ENCODE peak calls at places on chromosomes 5 and 9, in five cellular contexts. One of them, this sample, is unnamed.

GRCh38 chr5:132444841-132445639 is 45.5 kb downstream of the IRF1 start:
- DNase-seq in OCI-LY7: no peak
- DNase-seq in CD8-positive, alpha-beta memory T cell: no peak
- DNase-seq in mucosa of descending colon: no peak
- DNase-seq in psoas muscle: no peak
- DNase-seq in this sample: no peak

GRCh38 chr9:129602598-129603415 is 18.1 kb downstream of the C9orf50 start:
- DNase-seq in OCI-LY7: no peak
- DNase-seq in CD8-positive, alpha-beta memory T cell: no peak
- DNase-seq in mucosa of descending colon: no peak
- DNase-seq in psoas muscle: no peak
- DNase-seq in this sample: no peak

GRCh38 chr5:76718381-76718832 is 2.5 kb downstream of the F2R start:
- DNase-seq in OCI-LY7: no peak
- DNase-seq in CD8-positive, alpha-beta memory T cell: no peak
- DNase-seq in mucosa of descending colon: no peak
- DNase-seq in psoas muscle: no peak
- DNase-seq in this sample: no peak

GRCh38 chr5:69510694-69511093 is 18.1 kb downstream of the OCLN start:
- DNase-seq in OCI-LY7: no peak
- DNase-seq in CD8-positive, alpha-beta memory T cell: no peak
- DNase-seq in mucosa of descending colon: no peak
- DNase-seq in psoas muscle: no peak
- DNase-seq in this sample: no peak

GRCh38 chr5:93117753-93118531 is 463.1 kb downstream of the NR2F1-AS1 start:
- DNase-seq in OCI-LY7: no peak
- DNase-seq in CD8-positive, alpha-beta memory T cell: no peak
- DNase-seq in mucosa of descending colon: no peak
- DNase-seq in psoas muscle: no peak
- DNase-seq in this sample: peak; percentile 16

GRCh38 chr5:179732918-179733763 is 519 bp downstream of the MAML1 start:
- DNase-seq in OCI-LY7: peak; percentile 68
- DNase-seq in CD8-positive, alpha-beta memory T cell: no peak
- DNase-seq in mucosa of descending colon: peak; percentile 69
- DNase-seq in psoas muscle: peak; percentile 72
- DNase-seq in this sample: no peak

GRCh38 chr5:7872517-7873149 is 3.7 kb downstream of the MTRR start:
- DNase-seq in OCI-LY7: no peak
- DNase-seq in CD8-positive, alpha-beta memory T cell: no peak
- DNase-seq in mucosa of descending colon: no peak
- DNase-seq in psoas muscle: no peak
- DNase-seq in this sample: no peak

GRCh38 chr9:7936201-7936600 is 136.6 kb upstream of the DMAC1 start:
- DNase-seq in OCI-LY7: no peak
- DNase-seq in CD8-positive, alpha-beta memory T cell: no peak
- DNase-seq in mucosa of descending colon: peak; percentile 29
- DNase-seq in psoas muscle: no peak
- DNase-seq in this sample: no peak

GRCh38 chr9:134466869-134467616 is 140.8 kb downstream of the RXRA start:
- DNase-seq in OCI-LY7: no peak
- DNase-seq in CD8-positive, alpha-beta memory T cell: no peak
- DNase-seq in mucosa of descending colon: no peak
- DNase-seq in psoas muscle: no peak
- DNase-seq in this sample: no peak

GRCh38 chr9:81669011-81669739 is 20.2 kb downstream of the TLE1 start:
- DNase-seq in OCI-LY7: no peak
- DNase-seq in CD8-positive, alpha-beta memory T cell: no peak
- DNase-seq in mucosa of descending colon: no peak
- DNase-seq in psoas muscle: no peak
- DNase-seq in this sample: peak; percentile 70

GRCh38 chr5:178113141-178113787 is at the start of gene N4BP3:
- DNase-seq in OCI-LY7: peak; percentile 93
- DNase-seq in CD8-positive, alpha-beta memory T cell: peak; percentile 74
- DNase-seq in mucosa of descending colon: peak; percentile 86
- DNase-seq in psoas muscle: peak; percentile 76
- DNase-seq in this sample: no peak

GRCh38 chr5:91162534-91163381 is 220.4 kb downstream of the ARRDC3 start:
- DNase-seq in OCI-LY7: no peak
- DNase-seq in CD8-positive, alpha-beta memory T cell: peak; percentile 11
- DNase-seq in mucosa of descending colon: peak; percentile 43
- DNase-seq in psoas muscle: no peak
- DNase-seq in this sample: peak; percentile 88

GRCh38 chr5:96901384-96901783 is 25.1 kb downstream of the ERAP2 start:
- DNase-seq in OCI-LY7: no peak
- DNase-seq in CD8-positive, alpha-beta memory T cell: no peak
- DNase-seq in mucosa of descending colon: no peak
- DNase-seq in psoas muscle: no peak
- DNase-seq in this sample: no peak

GRCh38 chr5:111238826-111239225 is 14.6 kb downstream of the CAMK4 start:
- DNase-seq in OCI-LY7: no peak
- DNase-seq in CD8-positive, alpha-beta memory T cell: no peak
- DNase-seq in mucosa of descending colon: no peak
- DNase-seq in psoas muscle: no peak
- DNase-seq in this sample: no peak

GRCh38 chr5:76591366-76591765 is 31.8 kb downstream of the F2RL2 start:
- DNase-seq in OCI-LY7: no peak
- DNase-seq in CD8-positive, alpha-beta memory T cell: no peak
- DNase-seq in mucosa of descending colon: no peak
- DNase-seq in psoas muscle: no peak
- DNase-seq in this sample: no peak

GRCh38 chr9:1083325-1083913 is 33.3 kb downstream of the DMRT2 start:
- DNase-seq in OCI-LY7: no peak
- DNase-seq in CD8-positive, alpha-beta memory T cell: no peak
- DNase-seq in mucosa of descending colon: peak; percentile 44
- DNase-seq in psoas muscle: peak; percentile 74
- DNase-seq in this sample: no peak

GRCh38 chr9:16726023-16726422 is 144.4 kb downstream of the BNC2 start:
- DNase-seq in OCI-LY7: no peak
- DNase-seq in CD8-positive, alpha-beta memory T cell: no peak
- DNase-seq in mucosa of descending colon: no peak
- DNase-seq in psoas muscle: no peak
- DNase-seq in this sample: no peak

GRCh38 chr9:21252727-21253547 is 13.1 kb upstream of the IFNA14 start:
- DNase-seq in OCI-LY7: peak; percentile 18
- DNase-seq in CD8-positive, alpha-beta memory T cell: no peak
- DNase-seq in mucosa of descending colon: no peak
- DNase-seq in psoas muscle: peak; percentile 59
- DNase-seq in this sample: peak; percentile 4

GRCh38 chr9:1200847-1201251 is 150.7 kb downstream of the DMRT2 start:
- DNase-seq in OCI-LY7: no peak
- DNase-seq in CD8-positive, alpha-beta memory T cell: no peak
- DNase-seq in mucosa of descending colon: no peak
- DNase-seq in psoas muscle: peak; percentile 69
- DNase-seq in this sample: peak; percentile 45

GRCh38 chr9:119675951-119676350 is 306.7 kb upstream of the BRINP1 start:
- DNase-seq in OCI-LY7: no peak
- DNase-seq in CD8-positive, alpha-beta memory T cell: no peak
- DNase-seq in mucosa of descending colon: no peak
- DNase-seq in psoas muscle: no peak
- DNase-seq in this sample: no peak

GRCh38 chr9:32706004-32706749 is 70.7 kb upstream of the TAF1L start:
- DNase-seq in OCI-LY7: no peak
- DNase-seq in CD8-positive, alpha-beta memory T cell: no peak
- DNase-seq in mucosa of descending colon: no peak
- DNase-seq in psoas muscle: no peak
- DNase-seq in this sample: no peak

GRCh38 chr9:94097788-94098413 is 13.6 kb downstream of the PTPDC1 start:
- DNase-seq in OCI-LY7: no peak
- DNase-seq in CD8-positive, alpha-beta memory T cell: no peak
- DNase-seq in mucosa of descending colon: no peak
- DNase-seq in psoas muscle: no peak
- DNase-seq in this sample: peak; percentile 84

GRCh38 chr5:125277494-125278154 is 531.2 kb upstream of the ZNF608 start:
- DNase-seq in OCI-LY7: no peak
- DNase-seq in CD8-positive, alpha-beta memory T cell: no peak
- DNase-seq in mucosa of descending colon: no peak
- DNase-seq in psoas muscle: no peak
- DNase-seq in this sample: peak; percentile 72

GRCh38 chr9:24035816-24036215 is 209.8 kb upstream of the ELAVL2 start:
- DNase-seq in OCI-LY7: no peak
- DNase-seq in CD8-positive, alpha-beta memory T cell: no peak
- DNase-seq in mucosa of descending colon: no peak
- DNase-seq in psoas muscle: no peak
- DNase-seq in this sample: no peak

GRCh38 chr5:42612997-42613396 is 143.6 kb upstream of the CCDC152 start:
- DNase-seq in OCI-LY7: no peak
- DNase-seq in CD8-positive, alpha-beta memory T cell: no peak
- DNase-seq in mucosa of descending colon: no peak
- DNase-seq in psoas muscle: no peak
- DNase-seq in this sample: peak; percentile 72

GRCh38 chr5:179129607-179130071 is 69.5 kb downstream of the ZNF354C start:
- DNase-seq in OCI-LY7: no peak
- DNase-seq in CD8-positive, alpha-beta memory T cell: no peak
- DNase-seq in mucosa of descending colon: no peak
- DNase-seq in psoas muscle: no peak
- DNase-seq in this sample: no peak

GRCh38 chr9:79574166-79574565 is 2.4 kb downstream of the TLE4 start:
- DNase-seq in OCI-LY7: no peak
- DNase-seq in CD8-positive, alpha-beta memory T cell: no peak
- DNase-seq in mucosa of descending colon: no peak
- DNase-seq in psoas muscle: no peak
- DNase-seq in this sample: no peak

GRCh38 chr9:109908459-109909390 is 128.7 kb downstream of the PALM2AKAP2 start:
- DNase-seq in OCI-LY7: peak; percentile 61
- DNase-seq in CD8-positive, alpha-beta memory T cell: no peak
- DNase-seq in mucosa of descending colon: no peak
- DNase-seq in psoas muscle: no peak
- DNase-seq in this sample: no peak

GRCh38 chr5:34833991-34834793 is 4.8 kb upstream of the TTC23L start:
- DNase-seq in OCI-LY7: no peak
- DNase-seq in CD8-positive, alpha-beta memory T cell: no peak
- DNase-seq in mucosa of descending colon: no peak
- DNase-seq in psoas muscle: no peak
- DNase-seq in this sample: no peak

GRCh38 chr9:132994410-132995120 is 16.1 kb downstream of the GFI1B start:
- DNase-seq in OCI-LY7: peak; percentile 32
- DNase-seq in CD8-positive, alpha-beta memory T cell: no peak
- DNase-seq in mucosa of descending colon: no peak
- DNase-seq in psoas muscle: no peak
- DNase-seq in this sample: peak; percentile 16

GRCh38 chr5:135140805-135141204 is 106.8 kb upstream of the PITX1 start:
- DNase-seq in OCI-LY7: peak; percentile 19
- DNase-seq in CD8-positive, alpha-beta memory T cell: no peak
- DNase-seq in mucosa of descending colon: peak; percentile 55
- DNase-seq in psoas muscle: peak; percentile 69
- DNase-seq in this sample: peak; percentile 38

GRCh38 chr9:19087601-19088000 is 15.1 kb downstream of the HAUS6 start:
- DNase-seq in OCI-LY7: no peak
- DNase-seq in CD8-positive, alpha-beta memory T cell: no peak
- DNase-seq in mucosa of descending colon: no peak
- DNase-seq in psoas muscle: no peak
- DNase-seq in this sample: no peak

GRCh38 chr9:91771864-91772263 is 178.2 kb downstream of the ROR2 start:
- DNase-seq in OCI-LY7: no peak
- DNase-seq in CD8-positive, alpha-beta memory T cell: no peak
- DNase-seq in mucosa of descending colon: no peak
- DNase-seq in psoas muscle: no peak
- DNase-seq in this sample: no peak

GRCh38 chr9:111076043-111076442 is 37.8 kb upstream of the LPAR1 start:
- DNase-seq in OCI-LY7: no peak
- DNase-seq in CD8-positive, alpha-beta memory T cell: no peak
- DNase-seq in mucosa of descending colon: no peak
- DNase-seq in psoas muscle: no peak
- DNase-seq in this sample: no peak

GRCh38 chr9:116661037-116661954 is 25.8 kb upstream of the TRIM32 start:
- DNase-seq in OCI-LY7: peak; percentile 55
- DNase-seq in CD8-positive, alpha-beta memory T cell: no peak
- DNase-seq in mucosa of descending colon: no peak
- DNase-seq in psoas muscle: no peak
- DNase-seq in this sample: peak; percentile 70

GRCh38 chr9:136726631-136727191 is 14.3 kb downstream of the DIPK1B start:
- DNase-seq in OCI-LY7: peak; percentile 87
- DNase-seq in CD8-positive, alpha-beta memory T cell: peak; percentile 23
- DNase-seq in mucosa of descending colon: no peak
- DNase-seq in psoas muscle: no peak
- DNase-seq in this sample: no peak
- H3K4me3 ChIP-seq in OCI-LY7: peak overlapping the region; percentile 100
- H3K4me3 ChIP-seq in CD8-positive, alpha-beta memory T cell: peak overlapping the region; percentile 98
- H3K4me3 ChIP-seq in mucosa of descending colon: no peak overlapping the region
- H3K4me3 ChIP-seq in psoas muscle: peak overlapping the region; percentile 86
- H3K4me3 ChIP-seq in this sample: peak overlapping the region; percentile 99

GRCh38 chr5:94691947-94692346 is 73.5 kb downstream of the SLF1 start:
- DNase-seq in OCI-LY7: no peak
- DNase-seq in CD8-positive, alpha-beta memory T cell: no peak
- DNase-seq in mucosa of descending colon: no peak
- DNase-seq in psoas muscle: no peak
- DNase-seq in this sample: peak; percentile 78
- H3K4me3 ChIP-seq in OCI-LY7: no peak overlapping the region
- H3K4me3 ChIP-seq in CD8-positive, alpha-beta memory T cell: no peak overlapping the region
- H3K4me3 ChIP-seq in mucosa of descending colon: no peak overlapping the region
- H3K4me3 ChIP-seq in psoas muscle: no peak overlapping the region
- H3K4me3 ChIP-seq in this sample: no peak overlapping the region

GRCh38 chr9:136666364-136667216 is 3.9 kb downstream of the EGFL7 start:
- DNase-seq in OCI-LY7: no peak
- DNase-seq in CD8-positive, alpha-beta memory T cell: no peak
- DNase-seq in mucosa of descending colon: peak; percentile 24
- DNase-seq in psoas muscle: no peak
- DNase-seq in this sample: no peak

GRCh38 chr9:136669791-136670464 is 7.2 kb downstream of the EGFL7 start:
- DNase-seq in OCI-LY7: no peak
- DNase-seq in CD8-positive, alpha-beta memory T cell: no peak
- DNase-seq in mucosa of descending colon: no peak
- DNase-seq in psoas muscle: no peak
- DNase-seq in this sample: no peak

GRCh38 chr9:136667217-136667939 is 4.7 kb downstream of the EGFL7 start:
- DNase-seq in OCI-LY7: no peak
- DNase-seq in CD8-positive, alpha-beta memory T cell: no peak
- DNase-seq in mucosa of descending colon: peak; percentile 27
- DNase-seq in psoas muscle: no peak
- DNase-seq in this sample: no peak

GRCh38 chr9:136668983-136669790 is 6.5 kb downstream of the EGFL7 start:
- DNase-seq in OCI-LY7: no peak
- DNase-seq in CD8-positive, alpha-beta memory T cell: no peak
- DNase-seq in mucosa of descending colon: no peak
- DNase-seq in psoas muscle: no peak
- DNase-seq in this sample: no peak

GRCh38 chr9:136667940-136668760 is 5.4 kb downstream of the EGFL7 start:
- DNase-seq in OCI-LY7: no peak
- DNase-seq in CD8-positive, alpha-beta memory T cell: no peak
- DNase-seq in mucosa of descending colon: no peak
- DNase-seq in psoas muscle: no peak
- DNase-seq in this sample: no peak
- H3K4me3 ChIP-seq in OCI-LY7: no peak overlapping the region
- H3K4me3 ChIP-seq in CD8-positive, alpha-beta memory T cell: no peak overlapping the region
- H3K4me3 ChIP-seq in mucosa of descending colon: no peak overlapping the region
- H3K4me3 ChIP-seq in psoas muscle: peak overlapping the region; percentile 60
- H3K4me3 ChIP-seq in this sample: no peak overlapping the region

DNA sequence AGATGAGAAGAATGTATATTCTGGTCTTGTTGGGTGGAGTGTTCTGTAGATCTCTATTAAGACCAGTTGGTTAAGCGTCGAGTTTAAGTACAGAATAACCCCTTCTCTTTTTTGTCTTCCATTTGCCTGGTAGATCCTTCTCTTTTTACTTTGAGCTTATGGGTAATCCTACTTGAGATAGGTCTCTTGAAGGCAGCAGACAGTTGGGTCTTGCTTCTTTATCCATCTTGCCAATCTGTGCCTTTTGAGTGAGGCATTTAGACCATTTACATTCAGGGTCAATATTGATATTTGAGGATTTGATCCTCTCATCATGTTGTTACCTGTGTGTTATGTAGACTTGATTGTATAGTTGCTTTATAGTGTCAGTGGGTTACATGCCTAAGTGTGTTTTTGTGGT is 152.7 kb downstream of the CWC27 start:
- DNase-seq in OCI-LY7: no peak
- DNase-seq in CD8-positive, alpha-beta memory T cell: no peak
- DNase-seq in mucosa of descending colon: no peak
- DNase-seq in psoas muscle: no peak
- DNase-seq in this sample: no peak
- H3K4me3 ChIP-seq in OCI-LY7: no peak overlapping the region
- H3K4me3 ChIP-seq in CD8-positive, alpha-beta memory T cell: no peak overlapping the region
- H3K4me3 ChIP-seq in mucosa of descending colon: no peak overlapping the region
- H3K4me3 ChIP-seq in psoas muscle: no peak overlapping the region
- H3K4me3 ChIP-seq in this sample: no peak overlapping the region

This sample was measured in skeletal muscle cell.